ENCODE peak calls at places on chromosomes 11 and 22, in seven cellular contexts. R, K, S, U, O, H and X are unnamed samples.

GRCh38 chr22:48599346-48599745 is 1228.3 kb downstream of the BRD1 start:
- DNase-seq in S (no peak), K (no peak), R (no peak), O (no peak), U (no peak), H (no peak), X (no peak)

GRCh38 chr11:65424200-65425104 is 1.9 kb downstream of the NEAT1 start:
- DNase-seq in U (peak), K (peak), S (peak), H (no peak), R (peak), O (no peak), X (peak)

GRCh38 chr22:37994049-37994448 is 9.7 kb upstream of the SOX10 start:
- DNase-seq in H (no peak), S (peak), O (no peak), K (no peak), R (peak), U (no peak), X (no peak)

GRCh38 chr11:100719362-100719761 is 32.3 kb downstream of the ARHGAP42 start:
- DNase-seq in H (peak), K (peak), S (no peak), R (no peak), U (no peak), O (no peak), X (no peak)

GRCh38 chr11:75195164-75195962 is 44.5 kb downstream of the SLCO2B1 start:
- DNase-seq in U (peak), H (no peak), O (no peak), K (no peak), R (no peak), S (no peak), X (peak)

GRCh38 chr22:24427500-24428164 is at the start of gene ADORA2A:
- DNase-seq in R (peak), S (peak), H (no peak), U (no peak), O (no peak), K (no peak), X (no peak)

GRCh38 chr22:49586244-49586748 is 241.4 kb downstream of the BRD1 start:
- DNase-seq in S (no peak), H (no peak), K (no peak), O (no peak), R (no peak), U (peak), X (no peak)

GRCh38 chr11:126890561-126890960 is 110.0 kb downstream of the KIRREL3 start:
- DNase-seq in H (peak), O (no peak), R (no peak), U (no peak), S (no peak), K (no peak), X (no peak)

GRCh38 chr11:27204527-27204926 is 158.5 kb downstream of the CCDC34 start:
- DNase-seq in U (no peak), K (peak), S (no peak), O (no peak), R (peak), H (no peak), X (peak)

GRCh38 chr11:126842038-126842437 is 158.5 kb downstream of the KIRREL3 start:
- DNase-seq in R (no peak), S (no peak), U (no peak), K (no peak), O (no peak), H (no peak), X (no peak)

GRCh38 chr11:95066721-95067041 is at the start of gene SRSF8:
- DNase-seq in H (no peak), K (no peak), R (no peak), O (no peak), U (no peak), S (no peak), X (no peak)

GRCh38 chr22:27046603-27047002 is 389.2 kb downstream of the MIAT start:
- DNase-seq in U (no peak), K (no peak), R (no peak), O (no peak), H (no peak), S (no peak), X (no peak)

GRCh38 chr22:29342577-29343312 is 27.2 kb upstream of the RASL10A start:
- DNase-seq in H (peak), R (no peak), K (no peak), S (no peak), O (no peak), U (no peak), X (no peak)

GRCh38 chr11:113732092-113732491 is 26.0 kb upstream of the TMPRSS5 start:
- DNase-seq in S (no peak), O (no peak), U (no peak), K (no peak), H (no peak), R (no peak), X (no peak)

GRCh38 chr22:38034278-38034882 is 22.8 kb upstream of the PICK1 start:
- DNase-seq in H (peak), U (peak), O (peak), R (peak), K (peak), S (no peak), X (peak)

GRCh38 chr11:120522736-120523135 is 11.2 kb downstream of the GRIK4 start:
- DNase-seq in H (no peak), O (no peak), K (no peak), R (no peak), S (no peak), U (peak), X (no peak)

GRCh38 chr11:38538866-38539651 is 1941.0 kb upstream of the RAG2 start:
- DNase-seq in U (no peak), K (no peak), O (no peak), R (no peak), S (no peak), H (no peak), X (no peak)

GRCh38 chr11:70717961-70718595 is 319.7 kb downstream of the CTTN start:
- DNase-seq in S (no peak), O (no peak), U (no peak), R (no peak), H (no peak), K (no peak), X (no peak)

GRCh38 chr11:109390752-109391151 is 31.2 kb upstream of the C11orf87 start:
- DNase-seq in U (no peak), O (no peak), S (no peak), K (no peak), H (no peak), R (no peak), X (no peak)

GRCh38 chr11:73648629-73649046 is 2.3 kb downstream of the PLEKHB1 start:
- DNase-seq in R (no peak), H (no peak), O (no peak), U (no peak), K (no peak), S (no peak), X (no peak)

GRCh38 chr22:48951836-48952235 is 875.8 kb downstream of the BRD1 start:
- DNase-seq in K (no peak), R (no peak), H (no peak), U (no peak), O (no peak), S (no peak), X (no peak)

GRCh38 chr11:121415861-121416260 is 36.3 kb upstream of the SORL1 start:
- DNase-seq in O (no peak), U (no peak), K (peak), S (no peak), R (no peak), H (no peak), X (peak)

GRCh38 chr11:65274734-65275682 is 13.2 kb downstream of the POLA2 start:
- DNase-seq in H (peak), O (peak), U (peak), K (peak), S (peak), R (peak), X (peak)

GRCh38 chr11:126438272-126438671 is 82.8 kb downstream of the ST3GAL4 start:
- DNase-seq in O (no peak), S (no peak), R (no peak), K (peak), U (no peak), H (no peak), X (no peak)

GRCh38 chr11:124763156-124763947 is 1.3 kb upstream of the ESAM start:
- DNase-seq in H (peak), O (no peak), K (peak), R (peak), U (peak), S (peak), X (peak)

GRCh38 chr11:65711785-65712632 is at the start of gene KAT5:
- DNase-seq in O (peak), S (peak), K (peak), H (peak), U (peak), R (peak), X (peak)

GRCh38 chr11:69138265-69138664 is 17.5 kb upstream of the SMIM38 start:
- DNase-seq in K (peak), O (no peak), R (no peak), U (peak), H (no peak), S (no peak), X (peak)

GRCh38 chr22:19222242-19223005 is 43.9 kb upstream of the SLC25A1 start:
- DNase-seq in U (no peak), S (no peak), H (no peak), R (no peak), O (no peak), K (no peak), X (no peak)

GRCh38 chr11:75869661-75870455 is 54.8 kb downstream of the UVRAG start:
- DNase-seq in H (no peak), K (no peak), R (no peak), O (no peak), U (no peak), S (no peak), X (no peak)

GRCh38 chr11:79414644-79415317 is 26.0 kb downstream of the TENM4 start:
- DNase-seq in S (no peak), O (peak), K (peak), H (no peak), R (no peak), U (peak), X (peak)

GRCh38 chr11:17846852-17847453 is 112.4 kb downstream of the KCNC1 start:
- DNase-seq in K (peak), O (no peak), S (no peak), U (no peak), H (peak), R (peak), X (peak)
- TF ChIP-seq CTCF in K (peak), O (peak), S (no peak), U (no peak), H (peak), R (no peak), X (no peak)

GRCh38 chr11:128021304-128022006 is 565.9 kb downstream of the ETS1 start:
- DNase-seq in O (no peak), R (no peak), U (no peak), S (no peak), H (peak), K (peak), X (peak)
- TF ChIP-seq CTCF in O (peak), R (peak), U (no peak), S (no peak), H (peak), K (peak), X (peak)

GRCh38 chr11:134275188-134275533 is 1.0 kb upstream of the GLB1L3 start:
- DNase-seq in O (no peak), R (no peak), S (no peak), U (no peak), H (no peak), K (no peak), X (no peak)

GRCh38 chr11:134275534-134276395 is at the start of gene GLB1L3:
- DNase-seq in R (peak), U (no peak), S (peak), H (peak), K (peak), O (no peak), X (no peak)

GRCh38 chr11:134278356-134278755 is 2.2 kb downstream of the GLB1L3 start:
- DNase-seq in O (no peak), K (no peak), S (no peak), U (no peak), H (no peak), R (no peak), X (no peak)

GRCh38 chr11:134277176-134278001 is 1.2 kb downstream of the GLB1L3 start:
- DNase-seq in O (no peak), S (no peak), R (no peak), U (no peak), H (no peak), K (no peak), X (no peak)

DNA sequence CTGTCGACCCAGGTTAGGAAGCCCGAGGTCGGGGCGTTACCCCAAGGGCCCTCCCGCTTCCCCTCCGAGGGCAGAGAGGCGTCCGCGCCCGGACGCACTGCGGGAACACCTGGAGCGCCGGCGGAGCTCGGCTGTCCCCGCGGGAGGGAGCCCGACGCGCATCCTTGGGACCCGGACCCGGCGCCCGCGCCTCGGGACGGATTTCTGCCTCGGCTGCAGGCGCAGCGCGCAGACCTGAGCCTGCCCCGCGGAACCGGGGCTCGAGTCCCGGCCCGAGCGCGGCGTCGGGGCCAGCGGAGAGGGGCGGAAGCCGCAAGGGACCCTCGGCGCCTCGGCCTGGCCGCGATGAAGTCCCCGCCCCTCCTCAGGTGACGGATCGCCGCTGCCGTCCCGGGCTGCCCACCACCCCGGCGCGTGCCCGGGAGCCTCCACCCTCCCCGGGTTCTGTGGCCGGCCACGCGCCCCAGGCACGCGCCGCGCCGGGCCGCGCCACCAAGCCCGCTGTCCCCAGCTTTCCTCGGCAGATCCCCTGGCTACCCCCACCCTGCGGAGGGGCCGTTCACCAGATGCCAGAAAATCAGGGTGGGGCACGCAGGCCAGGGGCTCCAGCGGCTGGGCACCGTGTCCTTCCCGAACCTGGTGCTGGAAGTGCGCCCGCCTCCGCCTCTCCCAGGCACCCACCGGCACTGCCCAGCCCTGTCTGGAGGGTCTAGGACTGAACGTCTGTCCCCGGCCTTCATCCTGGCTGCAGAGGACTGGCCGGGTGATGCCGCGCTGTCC is 407 bp downstream of the GLB1L3 start:
- DNase-seq in K (no peak), R (no peak), H (no peak), S (no peak), O (no peak), U (no peak), X (no peak)
- TF ChIP-seq CTCF in K (no peak), R (no peak), H (no peak), S (no peak), O (no peak), U (no peak), X (no peak)

DNA sequence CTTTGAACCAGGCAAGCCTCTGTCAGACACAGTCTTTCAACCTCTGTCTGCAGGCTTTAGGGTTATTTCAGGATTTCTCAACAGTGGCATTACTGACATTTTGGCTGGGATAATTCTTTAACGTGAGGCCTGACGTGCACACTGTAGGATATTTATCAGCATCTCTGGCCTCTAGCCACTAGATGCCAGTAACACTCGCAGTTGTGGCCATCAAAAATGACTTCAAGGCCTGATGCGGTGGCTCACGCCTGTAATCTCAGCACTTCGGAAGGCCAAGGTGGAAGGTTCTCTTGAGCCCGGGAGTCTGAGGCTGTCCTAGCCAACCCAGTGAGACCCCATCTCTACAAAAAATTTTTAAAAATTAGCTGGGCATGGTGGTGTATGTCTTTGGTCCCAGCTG is 113.0 kb downstream of the CCDC81 start:
- DNase-seq in O (no peak), H (no peak), U (no peak), S (no peak), K (no peak), R (no peak), X (no peak)
- TF ChIP-seq CTCF in O (no peak), H (no peak), U (no peak), S (no peak), K (no peak), R (no peak), X (no peak)

DNA sequence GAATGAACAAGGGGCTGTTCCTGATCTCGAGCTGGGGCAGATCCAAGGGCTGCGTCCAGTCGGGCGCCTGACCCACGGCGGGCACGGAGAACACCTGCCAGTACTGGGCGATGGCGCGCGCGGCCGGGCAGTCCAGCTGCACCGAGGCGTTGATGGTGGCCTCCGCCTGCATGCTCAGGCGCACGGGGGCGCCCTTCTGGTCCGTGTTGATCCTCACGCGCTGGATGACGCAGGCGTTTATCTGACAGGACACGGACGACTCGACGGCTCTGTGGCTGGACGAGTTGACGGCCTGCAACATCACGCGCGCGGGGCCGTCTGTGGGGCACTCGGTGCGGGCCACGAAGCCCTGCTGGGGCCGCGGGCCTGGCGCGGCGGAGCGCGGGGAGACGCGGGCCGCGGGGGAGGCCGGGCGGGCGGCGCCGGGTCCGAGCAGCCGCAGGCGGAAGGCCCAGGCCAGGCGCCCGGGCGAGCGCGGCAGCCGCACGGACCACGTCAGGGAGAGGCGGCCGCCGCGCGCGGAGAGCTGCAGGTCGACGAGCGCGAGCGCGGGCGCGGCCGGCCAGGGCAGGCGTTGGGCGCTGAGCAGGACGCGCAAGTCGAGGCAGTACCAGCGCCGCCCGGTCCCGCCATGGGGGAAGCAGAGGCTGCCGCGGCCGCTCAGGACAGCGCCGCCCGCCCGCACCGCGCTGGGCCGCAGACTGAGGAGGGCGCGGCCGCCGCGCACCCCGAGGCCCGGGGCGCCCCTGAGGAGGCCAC is 515 bp downstream of the PKDREJ start:
- DNase-seq in U (peak), O (no peak), K (peak), R (no peak), H (peak), S (no peak), X (no peak)
- TF ChIP-seq CTCF in U (no peak), O (peak), K (no peak), R (no peak), H (peak), S (no peak), X (no peak)

GRCh38 chr11:11010624-11011127 is 152.8 kb upstream of the ZBED5 start:
- DNase-seq in U (peak), R (peak), H (peak), S (no peak), K (peak), O (no peak), X (peak)
- TF ChIP-seq CTCF in U (peak), R (no peak), H (peak), S (no peak), K (peak), O (peak), X (no peak)

GRCh38 chr11:15649371-15650104 is 534.8 kb downstream of the INSC start:
- DNase-seq in S (no peak), H (no peak), U (no peak), O (no peak), R (peak), K (peak), X (no peak)

GRCh38 chr11:15651033-15651432 is 536.3 kb downstream of the INSC start:
- DNase-seq in R (no peak), K (no peak), O (no peak), U (no peak), S (no peak), H (no peak), X (no peak)

GRCh38 chr11:15653191-15653590 is 538.5 kb downstream of the INSC start:
- DNase-seq in H (no peak), U (no peak), K (no peak), S (no peak), R (no peak), O (no peak), X (no peak)

GRCh38 chr11:15651782-15652181 is 537.1 kb downstream of the INSC start:
- DNase-seq in R (no peak), S (no peak), K (no peak), U (no peak), O (no peak), H (no peak), X (no peak)

GRCh38 chr11:15650105-15650938 is 535.6 kb downstream of the INSC start:
- DNase-seq in U (peak), S (peak), H (peak), O (peak), K (peak), R (peak), X (peak)
- TF ChIP-seq CTCF in U (peak), S (peak), H (peak), O (peak), K (peak), R (peak), X (peak)

DNA sequence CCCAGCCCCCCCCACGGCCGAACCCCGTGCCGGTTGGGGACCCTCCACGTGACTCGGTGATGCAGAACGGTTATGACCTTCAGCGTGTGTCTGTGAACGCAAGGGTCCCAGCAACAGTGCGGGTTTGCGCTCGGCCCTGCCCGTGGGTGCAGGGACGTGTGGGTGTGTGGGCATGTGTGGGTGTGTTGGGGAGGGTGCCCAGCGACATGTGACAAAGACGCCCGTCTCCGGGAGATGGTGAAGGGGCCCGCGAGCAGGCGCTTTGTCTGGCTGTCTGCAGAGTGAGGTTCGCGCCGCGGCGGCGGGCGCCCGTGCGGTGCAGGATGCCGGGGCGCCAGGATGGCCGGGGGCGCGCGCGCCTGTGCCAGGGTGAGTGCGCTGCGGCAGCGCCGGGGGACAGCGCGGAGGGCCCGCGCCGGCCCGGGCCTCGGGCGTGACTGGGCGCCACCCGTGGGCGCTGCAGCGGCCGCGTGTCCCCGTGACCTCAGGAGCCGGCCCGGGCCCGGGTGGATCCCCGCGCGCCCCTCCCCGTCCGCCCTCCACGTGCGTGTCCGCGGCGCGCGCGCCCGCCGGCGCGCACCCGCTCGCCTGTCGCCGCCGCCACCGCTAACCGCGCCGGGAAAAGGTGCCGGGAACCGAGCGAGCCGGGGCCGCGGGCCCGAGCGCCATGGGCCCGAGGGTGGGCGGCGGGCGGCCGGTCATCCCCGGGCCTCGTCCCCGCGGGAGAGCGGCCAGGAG is at the start of gene LRFN4:
- DNase-seq in R (peak), O (no peak), K (no peak), U (no peak), S (peak), H (peak), X (no peak)
- TF ChIP-seq CTCF in R (no peak), O (no peak), K (no peak), U (no peak), S (no peak), H (no peak), X (no peak)